ENCODE peak calls at places on chromosomes 11 and 22, in six cellular contexts. E is NCI-H1930; L is stimulated activated naive CD8-positive, alpha-beta T cell treated with anti-CD3 and anti-CD28 coated beads, Interleukin-15, amount 100 ng/mL, for 72 hours; J is stimulated activated CD8-positive, alpha-beta memory T cell treated with anti-CD3 and anti-CD28 coated beads, Interleukin-12 subunit alpha, Interleukin-12 subunit beta, amount 100 ng/mL, for 1 hour; Z is activated naive CD8-positive, alpha-beta T cell treated with anti-CD3 and anti-CD28 coated beads, Interleukin-2, amount 50 U/mL, for 24 hours; B is heart right ventricle. X is an unnamed sample.
A peak's percentile ranks its signal among the peaks of the same experiment; 100 is the strongest.

GRCh38 chr11:44467931-44468330 is 97.5 kb upstream of the CD82 start:
- DNase-seq in E (no peak), J (no peak), L (no peak), B (no peak), Z (no peak), X (no peak)

GRCh38 chr11:23680488-23681230 is 816.2 kb upstream of the LUZP2 start:
- DNase-seq in J (no peak), L (no peak), B (peak; percentile 2), Z (no peak), E (no peak), X (no peak)

GRCh38 chr11:100151944-100152343 is 535.1 kb upstream of the ARHGAP42 start:
- DNase-seq in J (no peak), Z (no peak), B (no peak), E (no peak), L (no peak), X (no peak)

GRCh38 chr11:73416711-73417265 is 40.6 kb downstream of the RELT start:
- DNase-seq in Z (no peak), B (no peak), E (no peak), J (no peak), L (no peak), X (no peak)

GRCh38 chr22:36395922-36396321 is 8.2 kb upstream of the MYH9 start:
- DNase-seq in L (no peak), E (no peak), Z (no peak), B (no peak), J (no peak), X (no peak)

GRCh38 chr11:128323381-128323780 is 264.0 kb downstream of the ETS1 start:
- DNase-seq in B (no peak), Z (no peak), J (no peak), E (no peak), L (peak; percentile 66), X (no peak)

GRCh38 chr11:122559734-122560382 is 95.7 kb upstream of the UBASH3B start:
- DNase-seq in E (no peak), J (no peak), Z (peak; percentile 18), L (no peak), B (no peak), X (no peak)

GRCh38 chr11:19187101-19187500 is 14.7 kb downstream of the CSRP3 start:
- DNase-seq in B (no peak), J (no peak), L (no peak), Z (no peak), E (no peak), X (no peak)

GRCh38 chr11:128409476-128409875 is 177.9 kb downstream of the ETS1 start:
- DNase-seq in Z (no peak), J (no peak), E (no peak), B (no peak), L (no peak), X (no peak)

GRCh38 chr22:23219787-23220484 is 39.6 kb downstream of the BCR start:
- DNase-seq in E (no peak), J (no peak), Z (peak; percentile 76), L (peak; percentile 70), B (no peak), X (no peak)

GRCh38 chr11:120890921-120891320 is 133.0 kb upstream of the TBCEL start:
- DNase-seq in J (no peak), B (no peak), L (no peak), Z (no peak), E (no peak), X (no peak)

GRCh38 chr11:133810766-133811165 is 34.5 kb downstream of the SPATA19 start:
- DNase-seq in Z (no peak), E (no peak), L (no peak), J (no peak), B (no peak), X (no peak)

GRCh38 chr11:72625746-72626636 is 48.2 kb downstream of the PDE2A start:
- DNase-seq in E (no peak), J (no peak), B (peak; percentile 72), Z (no peak), L (no peak), X (no peak)